ENCODE peak calls at places on chromosomes 6 and 20, in seven cellular contexts. One of them, this sample, is unnamed.

GRCh38 chr6:89467437-89467836 is 34.5 kb downstream of the ANKRD6 start:
- DNase-seq in GM12878: no peak
- DNase-seq in K562: no peak
- DNase-seq in HCT116: no peak
- DNase-seq in H1: no peak
- DNase-seq in HepG2: no peak
- DNase-seq in SK-N-SH: no peak
- DNase-seq in this sample: no peak

GRCh38 chr6:52752310-52752709 is 11.0 kb downstream of the GSTA2 start:
- DNase-seq in GM12878: no peak
- DNase-seq in K562: no peak
- DNase-seq in HCT116: no peak
- DNase-seq in H1: no peak
- DNase-seq in HepG2: peak; percentile 26
- DNase-seq in SK-N-SH: no peak
- DNase-seq in this sample: no peak

GRCh38 chr20:62987114-62987513 is 19.6 kb downstream of the BHLHE23 start:
- DNase-seq in GM12878: no peak
- DNase-seq in K562: no peak
- DNase-seq in HCT116: no peak
- DNase-seq in H1: no peak
- DNase-seq in HepG2: no peak
- DNase-seq in SK-N-SH: no peak
- DNase-seq in this sample: no peak

GRCh38 chr6:52409499-52409898 is 10.6 kb upstream of the EFHC1 start:
- DNase-seq in GM12878: no peak
- DNase-seq in K562: no peak
- DNase-seq in HCT116: no peak
- DNase-seq in H1: no peak
- DNase-seq in HepG2: no peak
- DNase-seq in SK-N-SH: no peak
- DNase-seq in this sample: no peak

GRCh38 chr6:112027942-112028674 is 25.8 kb upstream of the CCN6 start:
- DNase-seq in GM12878: no peak
- DNase-seq in K562: no peak
- DNase-seq in HCT116: no peak
- DNase-seq in H1: no peak
- DNase-seq in HepG2: no peak
- DNase-seq in SK-N-SH: no peak
- DNase-seq in this sample: no peak

GRCh38 chr6:11788043-11788442 is 9.4 kb upstream of the ADTRP start:
- DNase-seq in GM12878: peak; percentile 41
- DNase-seq in K562: no peak
- DNase-seq in HCT116: no peak
- DNase-seq in H1: no peak
- DNase-seq in HepG2: no peak
- DNase-seq in SK-N-SH: no peak
- DNase-seq in this sample: no peak

GRCh38 chr20:21396045-21396893 is 1.1 kb downstream of the NKX2-4 start:
- DNase-seq in GM12878: no peak
- DNase-seq in K562: no peak
- DNase-seq in HCT116: no peak
- DNase-seq in H1: peak; percentile 83
- DNase-seq in HepG2: no peak
- DNase-seq in SK-N-SH: peak; percentile 68
- DNase-seq in this sample: no peak

GRCh38 chr6:49890988-49891387 is 24.7 kb upstream of the CRISP1 start:
- DNase-seq in GM12878: no peak
- DNase-seq in K562: no peak
- DNase-seq in HCT116: no peak
- DNase-seq in H1: peak; percentile 43
- DNase-seq in HepG2: no peak
- DNase-seq in SK-N-SH: no peak
- DNase-seq in this sample: no peak

GRCh38 chr6:90045535-90045934 is 151.3 kb downstream of the GJA10 start:
- DNase-seq in GM12878: no peak
- DNase-seq in K562: no peak
- DNase-seq in HCT116: no peak
- DNase-seq in H1: no peak
- DNase-seq in HepG2: no peak
- DNase-seq in SK-N-SH: no peak
- DNase-seq in this sample: no peak

GRCh38 chr6:138415125-138415524 is 11.1 kb downstream of the HEBP2 start:
- DNase-seq in GM12878: no peak
- DNase-seq in K562: no peak
- DNase-seq in HCT116: no peak
- DNase-seq in H1: no peak
- DNase-seq in HepG2: no peak
- DNase-seq in SK-N-SH: no peak
- DNase-seq in this sample: no peak

GRCh38 chr6:16764188-16764950 is 3.1 kb upstream of the ATXN1 start:
- DNase-seq in GM12878: no peak
- DNase-seq in K562: no peak
- DNase-seq in HCT116: no peak
- DNase-seq in H1: no peak
- DNase-seq in HepG2: peak; percentile 53
- DNase-seq in SK-N-SH: peak; percentile 34
- DNase-seq in this sample: no peak

GRCh38 chr20:64038579-64039292 is 2.8 kb downstream of the C20orf204 start:
- DNase-seq in GM12878: no peak
- DNase-seq in K562: peak; percentile 87
- DNase-seq in HCT116: peak; percentile 48
- DNase-seq in H1: peak; percentile 92
- DNase-seq in HepG2: no peak
- DNase-seq in SK-N-SH: peak; percentile 92
- DNase-seq in this sample: no peak

GRCh38 chr20:63261808-63262528 is 7.7 kb upstream of the NKAIN4 start:
- DNase-seq in GM12878: no peak
- DNase-seq in K562: no peak
- DNase-seq in HCT116: no peak
- DNase-seq in H1: no peak
- DNase-seq in HepG2: no peak
- DNase-seq in SK-N-SH: no peak
- DNase-seq in this sample: no peak

GRCh38 chr6:81689580-81689979 is 62.9 kb downstream of the TENT5A start:
- DNase-seq in GM12878: no peak
- DNase-seq in K562: no peak
- DNase-seq in HCT116: no peak
- DNase-seq in H1: no peak
- DNase-seq in HepG2: no peak
- DNase-seq in SK-N-SH: no peak
- DNase-seq in this sample: no peak

GRCh38 chr6:156699017-156699421 is 78.2 kb upstream of the ARID1B start:
- DNase-seq in GM12878: peak; percentile 85
- DNase-seq in K562: no peak
- DNase-seq in HCT116: no peak
- DNase-seq in H1: no peak
- DNase-seq in HepG2: no peak
- DNase-seq in SK-N-SH: no peak
- DNase-seq in this sample: no peak

GRCh38 chr6:40937491-40937890 is 101.5 kb downstream of the UNC5CL start:
- DNase-seq in GM12878: no peak
- DNase-seq in K562: no peak
- DNase-seq in HCT116: no peak
- DNase-seq in H1: no peak
- DNase-seq in HepG2: no peak
- DNase-seq in SK-N-SH: no peak
- DNase-seq in this sample: no peak

GRCh38 chr6:14550817-14551216 is 433.2 kb downstream of the CD83 start:
- DNase-seq in GM12878: no peak
- DNase-seq in K562: no peak
- DNase-seq in HCT116: no peak
- DNase-seq in H1: no peak
- DNase-seq in HepG2: no peak
- DNase-seq in SK-N-SH: no peak
- DNase-seq in this sample: no peak

DNA sequence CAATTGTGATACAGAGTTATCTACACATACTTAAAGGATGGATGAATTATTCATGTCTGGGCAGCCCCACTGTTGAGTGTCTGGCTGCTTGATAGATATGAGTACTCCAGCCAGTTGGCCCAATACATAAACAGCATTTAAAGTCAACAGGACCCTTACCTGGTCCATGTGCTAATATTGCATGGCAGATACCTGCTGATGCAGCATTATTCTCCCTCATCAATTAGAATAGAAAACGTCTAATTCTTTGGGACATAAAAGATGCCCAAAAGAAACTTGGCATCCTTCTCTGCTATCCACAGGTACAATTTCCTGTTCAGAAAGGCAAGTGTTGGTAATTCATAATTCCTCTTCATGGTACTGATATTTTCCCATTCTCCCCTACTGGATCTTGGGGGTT is 550.8 kb downstream of the TFAP2B start:
- DNase-seq in GM12878: no peak
- DNase-seq in K562: no peak
- DNase-seq in HCT116: no peak
- DNase-seq in H1: no peak
- DNase-seq in HepG2: no peak
- DNase-seq in SK-N-SH: no peak
- DNase-seq in this sample: no peak
- TF ChIP-seq SIN3A in GM12878: no peak
- TF ChIP-seq SIN3A in K562: no peak
- TF ChIP-seq SIN3A in HCT116: no peak
- TF ChIP-seq SIN3A in H1: no peak
- TF ChIP-seq SIN3A in HepG2: no peak
- TF ChIP-seq SIN3A in SK-N-SH: no peak
- TF ChIP-seq SIN3A in this sample: no peak

GRCh38 chr6:110323004-110323657 is 35.0 kb downstream of the METTL24 start:
- DNase-seq in GM12878: no peak
- DNase-seq in K562: no peak
- DNase-seq in HCT116: no peak
- DNase-seq in H1: no peak
- DNase-seq in HepG2: no peak
- DNase-seq in SK-N-SH: no peak
- DNase-seq in this sample: no peak

GRCh38 chr6:110328231-110328630 is 29.9 kb downstream of the METTL24 start:
- DNase-seq in GM12878: no peak
- DNase-seq in K562: no peak
- DNase-seq in HCT116: no peak
- DNase-seq in H1: no peak
- DNase-seq in HepG2: no peak
- DNase-seq in SK-N-SH: no peak
- DNase-seq in this sample: no peak

GRCh38 chr6:110322151-110323003 is 35.8 kb downstream of the METTL24 start:
- DNase-seq in GM12878: no peak
- DNase-seq in K562: no peak
- DNase-seq in HCT116: no peak
- DNase-seq in H1: no peak
- DNase-seq in HepG2: no peak
- DNase-seq in SK-N-SH: no peak
- DNase-seq in this sample: no peak

GRCh38 chr6:110326609-110327008 is 31.5 kb downstream of the METTL24 start:
- DNase-seq in GM12878: no peak
- DNase-seq in K562: no peak
- DNase-seq in HCT116: no peak
- DNase-seq in H1: no peak
- DNase-seq in HepG2: no peak
- DNase-seq in SK-N-SH: no peak
- DNase-seq in this sample: no peak

DNA sequence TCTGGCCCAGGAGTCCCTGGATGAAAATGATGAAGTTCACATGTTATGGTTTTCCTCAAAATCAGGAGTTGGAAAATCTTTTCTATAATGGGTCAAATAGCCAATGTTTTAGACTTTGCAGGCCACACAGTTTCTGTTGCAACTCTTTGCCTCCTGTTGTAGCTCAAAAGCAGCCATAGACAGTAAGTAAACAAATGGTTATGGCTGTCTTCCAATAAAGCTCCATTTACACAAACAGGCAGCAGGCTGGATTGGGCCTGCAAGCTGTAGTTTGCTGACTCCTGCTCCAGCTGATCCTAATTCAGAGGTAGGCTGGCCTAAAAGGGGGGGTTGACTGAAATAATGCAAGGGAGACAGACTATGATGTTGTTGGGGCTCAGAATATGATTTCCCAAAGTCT is 33.0 kb downstream of the METTL24 start:
- DNase-seq in GM12878: no peak
- DNase-seq in K562: no peak
- DNase-seq in HCT116: no peak
- DNase-seq in H1: no peak
- DNase-seq in HepG2: peak; percentile 46
- DNase-seq in SK-N-SH: no peak
- DNase-seq in this sample: no peak
- H3K27ac ChIP-seq in GM12878: no peak overlapping the region
- H3K27ac ChIP-seq in K562: no peak overlapping the region
- H3K27ac ChIP-seq in HCT116: no peak overlapping the region
- H3K27ac ChIP-seq in H1: no peak overlapping the region
- H3K27ac ChIP-seq in HepG2: no peak overlapping the region
- H3K27ac ChIP-seq in SK-N-SH: no peak overlapping the region
- H3K27ac ChIP-seq in this sample: no peak overlapping the region

GRCh38 chr20:46523108-46523507 is 9.7 kb upstream of the ZNF334 start:
- DNase-seq in GM12878: no peak
- DNase-seq in K562: no peak
- DNase-seq in HCT116: no peak
- DNase-seq in H1: no peak
- DNase-seq in HepG2: peak; percentile 67
- DNase-seq in SK-N-SH: no peak
- DNase-seq in this sample: no peak

GRCh38 chr20:46523696-46524328 is 10.5 kb upstream of the ZNF334 start:
- DNase-seq in GM12878: no peak
- DNase-seq in K562: no peak
- DNase-seq in HCT116: no peak
- DNase-seq in H1: no peak
- DNase-seq in HepG2: peak; percentile 68
- DNase-seq in SK-N-SH: no peak
- DNase-seq in this sample: no peak

GRCh38 chr20:46520976-46521579 is 7.7 kb upstream of the ZNF334 start:
- DNase-seq in GM12878: peak; percentile 25
- DNase-seq in K562: peak; percentile 47
- DNase-seq in HCT116: peak; percentile 44
- DNase-seq in H1: peak; percentile 71
- DNase-seq in HepG2: peak; percentile 80
- DNase-seq in SK-N-SH: peak; percentile 68
- DNase-seq in this sample: peak; percentile 20

GRCh38 chr20:46520540-46520939 is 7.2 kb upstream of the ZNF334 start:
- DNase-seq in GM12878: no peak
- DNase-seq in K562: no peak
- DNase-seq in HCT116: no peak
- DNase-seq in H1: no peak
- DNase-seq in HepG2: no peak
- DNase-seq in SK-N-SH: no peak
- DNase-seq in this sample: no peak

DNA sequence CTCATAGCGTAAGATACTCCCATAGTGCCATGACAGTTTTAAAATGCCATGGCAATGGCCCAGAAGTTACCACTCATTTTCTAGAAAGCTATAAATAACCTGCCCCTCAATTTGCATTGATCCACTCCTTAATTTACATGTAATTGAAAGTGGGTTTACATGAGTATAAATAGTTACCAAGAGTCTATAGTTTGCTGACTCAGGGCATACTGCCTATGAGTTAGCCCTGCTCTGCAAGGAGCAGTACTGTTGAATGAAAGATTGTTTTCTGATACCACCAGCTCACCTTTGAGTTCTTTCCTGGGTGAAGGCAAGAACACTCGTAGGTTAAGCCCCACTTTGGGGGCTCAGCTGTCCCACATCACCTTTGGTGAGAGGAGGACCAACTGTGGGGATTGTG is 6.3 kb upstream of the ZNF334 start:
- DNase-seq in GM12878: no peak
- DNase-seq in K562: no peak
- DNase-seq in HCT116: no peak
- DNase-seq in H1: no peak
- DNase-seq in HepG2: no peak
- DNase-seq in SK-N-SH: no peak
- DNase-seq in this sample: no peak
- TF ChIP-seq SIN3A in GM12878: no peak
- TF ChIP-seq SIN3A in K562: no peak
- TF ChIP-seq SIN3A in HCT116: no peak
- TF ChIP-seq SIN3A in H1: no peak
- TF ChIP-seq SIN3A in HepG2: no peak
- TF ChIP-seq SIN3A in SK-N-SH: no peak
- TF ChIP-seq SIN3A in this sample: no peak

GRCh38 chr20:51490635-51491034 is 51.9 kb downstream of the NFATC2 start:
- DNase-seq in GM12878: no peak
- DNase-seq in K562: no peak
- DNase-seq in HCT116: no peak
- DNase-seq in H1: no peak
- DNase-seq in HepG2: no peak
- DNase-seq in SK-N-SH: no peak
- DNase-seq in this sample: no peak
- H3K27ac ChIP-seq in GM12878: no peak overlapping the region
- H3K27ac ChIP-seq in K562: no peak overlapping the region
- H3K27ac ChIP-seq in HCT116: no peak overlapping the region
- H3K27ac ChIP-seq in H1: no peak overlapping the region
- H3K27ac ChIP-seq in HepG2: no peak overlapping the region
- H3K27ac ChIP-seq in SK-N-SH: no peak overlapping the region
- H3K27ac ChIP-seq in this sample: no peak overlapping the region